ENCODE peak calls at places on chromosomes 5 and 9, in nine cellular contexts. R is HCT116, D is A549, B is K562, Y is HepG2, T is SK-N-SH, S is endothelial cell of umbilical vein, I is NB4, N is H1. A is an unnamed sample.

GRCh38 chr5:178279723-178280438 is 47.3 kb upstream of the PHYKPL start:
- DNase-seq in R (peak; percentile 49), D (peak; percentile 54), B (peak; percentile 85), Y (peak; percentile 59), T (peak; percentile 94), S (peak; percentile 70), I (peak; percentile 75), N (peak; percentile 36), A (peak; percentile 95)

GRCh38 chr9:100933656-100934055 is 94.9 kb upstream of the PLPPR1 start:
- DNase-seq in R (no peak), D (no peak), B (no peak), Y (no peak), T (no peak), S (no peak), I (no peak), N (no peak), A (no peak)

GRCh38 chr9:126119731-126120130 is 206.9 kb upstream of the MVB12B start:
- DNase-seq in R (no peak), D (no peak), B (no peak), Y (no peak), T (no peak), S (no peak), I (no peak), N (no peak), A (no peak)

GRCh38 chr9:10251490-10251889 is 361.3 kb downstream of the PTPRD start:
- DNase-seq in R (no peak), D (no peak), B (no peak), Y (peak; percentile 2), T (no peak), S (no peak), I (no peak), N (no peak), A (no peak)

GRCh38 chr5:139649082-139649991 is 1.2 kb downstream of the CXXC5 start:
- DNase-seq in R (no peak), D (no peak), B (peak; percentile 64), Y (no peak), T (peak; percentile 65), S (no peak), I (peak; percentile 81), N (no peak), A (peak; percentile 83)

GRCh38 chr5:106097308-106097707 is 1573.4 kb downstream of the EFNA5 start:
- DNase-seq in R (no peak), D (no peak), B (no peak), Y (no peak), T (no peak), S (peak; percentile 53), I (no peak), N (no peak), A (no peak)

GRCh38 chr5:78587081-78587774 is 61.3 kb downstream of the LHFPL2 start:
- DNase-seq in R (no peak), D (no peak), B (no peak), Y (no peak), T (no peak), S (no peak), I (no peak), N (no peak), A (no peak)

GRCh38 chr5:153903321-153903720 is 135.4 kb downstream of the FAM114A2 start:
- DNase-seq in R (no peak), D (no peak), B (no peak), Y (no peak), T (no peak), S (no peak), I (no peak), N (no peak), A (no peak)

GRCh38 chr5:90991201-90991600 is 391.9 kb downstream of the ARRDC3 start:
- DNase-seq in R (no peak), D (no peak), B (no peak), Y (no peak), T (no peak), S (no peak), I (no peak), N (no peak), A (no peak)

GRCh38 chr5:157108961-157109360 is at the start of gene HAVCR2:
- DNase-seq in R (no peak), D (no peak), B (no peak), Y (no peak), T (no peak), S (no peak), I (peak; percentile 36), N (no peak), A (no peak)

GRCh38 chr9:98117984-98118639 is 910 bp downstream of the TRIM14 start:
- DNase-seq in R (peak; percentile 24), D (peak; percentile 65), B (peak; percentile 84), Y (peak; percentile 82), T (peak; percentile 43), S (no peak), I (peak; percentile 83), N (no peak), A (no peak)

GRCh38 chr9:504921-505821 is 290.5 kb downstream of the DOCK8 start:
- DNase-seq in R (no peak), D (peak; percentile 47), B (no peak), Y (no peak), T (peak; percentile 32), S (peak; percentile 6), I (peak; percentile 40), N (no peak), A (peak; percentile 47)

GRCh38 chr9:85666086-85666485 is 75.7 kb downstream of the AGTPBP1 start:
- DNase-seq in R (no peak), D (no peak), B (no peak), Y (no peak), T (no peak), S (no peak), I (no peak), N (no peak), A (no peak)

GRCh38 chr5:98307811-98308210 is 465.7 kb upstream of the RGMB start:
- DNase-seq in R (no peak), D (no peak), B (no peak), Y (no peak), T (no peak), S (peak; percentile 73), I (no peak), N (no peak), A (no peak)

GRCh38 chr5:11555171-11555570 is 349.1 kb downstream of the CTNND2 start:
- DNase-seq in R (no peak), D (no peak), B (no peak), Y (peak; percentile 18), T (no peak), S (no peak), I (no peak), N (no peak), A (no peak)
- TF ChIP-seq MAX in R (no peak), D (no peak), B (no peak), Y (no peak), T (no peak), S (no peak), I (no peak), N (no peak), A (no peak)

GRCh38 chr5:100424017-100424416 is 111.2 kb upstream of the FAM174A start:
- DNase-seq in R (no peak), D (no peak), B (peak; percentile 35), Y (no peak), T (no peak), S (peak; percentile 75), I (no peak), N (no peak), A (no peak)
- TF ChIP-seq MAX in R (no peak), D (no peak), B (no peak), Y (no peak), T (no peak), S (no peak), I (no peak), N (no peak), A (no peak)

GRCh38 chr9:121183666-121184423 is 17.8 kb downstream of the RAB14 start:
- DNase-seq in R (no peak), D (no peak), B (no peak), Y (peak; percentile 70), T (no peak), S (no peak), I (no peak), N (no peak), A (no peak)

GRCh38 chr9:121179930-121180681 is 21.6 kb downstream of the RAB14 start:
- DNase-seq in R (no peak), D (no peak), B (no peak), Y (no peak), T (no peak), S (no peak), I (no peak), N (no peak), A (no peak)

GRCh38 chr9:121182976-121183375 is 18.7 kb downstream of the RAB14 start:
- DNase-seq in R (no peak), D (no peak), B (no peak), Y (no peak), T (no peak), S (no peak), I (no peak), N (no peak), A (no peak)

GRCh38 chr9:121182437-121182836 is 19.2 kb downstream of the RAB14 start:
- DNase-seq in R (no peak), D (no peak), B (no peak), Y (no peak), T (no peak), S (no peak), I (no peak), N (no peak), A (no peak)

GRCh38 chr9:121178676-121179372 is 22.8 kb downstream of the RAB14 start:
- DNase-seq in R (no peak), D (no peak), B (no peak), Y (no peak), T (no peak), S (no peak), I (no peak), N (no peak), A (no peak)
- TF ChIP-seq MAX in R (no peak), D (no peak), B (no peak), Y (no peak), T (no peak), S (no peak), I (no peak), N (no peak), A (no peak)

GRCh38 chr9:89915187-89915586 is 310.4 kb downstream of the GADD45G start:
- DNase-seq in R (no peak), D (no peak), B (no peak), Y (no peak), T (no peak), S (no peak), I (no peak), N (no peak), A (no peak)

GRCh38 chr9:89920131-89920530 is 315.3 kb downstream of the GADD45G start:
- DNase-seq in R (no peak), D (no peak), B (no peak), Y (no peak), T (no peak), S (no peak), I (no peak), N (no peak), A (no peak)

GRCh38 chr9:89919171-89919681 is 314.4 kb downstream of the GADD45G start:
- DNase-seq in R (peak; percentile 15), D (no peak), B (peak; percentile 7), Y (peak; percentile 6), T (no peak), S (no peak), I (peak; percentile 65), N (peak; percentile 49), A (peak; percentile 67)

GRCh38 chr9:89916001-89916635 is 311.3 kb downstream of the GADD45G start:
- DNase-seq in R (no peak), D (no peak), B (no peak), Y (no peak), T (no peak), S (no peak), I (no peak), N (no peak), A (no peak)

DNA sequence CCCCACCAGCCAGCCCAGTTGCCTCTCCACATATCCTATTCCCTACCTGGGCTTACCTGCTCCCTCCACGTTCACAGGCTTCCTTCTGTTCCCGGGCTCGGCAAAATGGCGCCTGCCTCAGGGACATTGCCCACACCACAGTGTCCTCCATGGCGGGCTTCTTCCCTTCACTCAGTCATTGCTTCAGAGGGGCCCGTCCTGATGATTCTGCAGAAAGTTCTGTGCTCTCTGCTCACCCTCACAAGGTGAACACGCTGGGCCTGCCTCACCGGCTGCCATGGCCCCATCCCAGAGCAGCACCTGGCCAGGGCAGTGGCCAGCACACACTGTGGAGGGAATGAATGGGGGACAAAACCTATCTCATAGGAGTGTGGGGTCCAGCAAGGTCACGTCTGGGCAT is 313.0 kb downstream of the GADD45G start:
- DNase-seq in R (no peak), D (no peak), B (no peak), Y (no peak), T (no peak), S (no peak), I (no peak), N (no peak), A (no peak)
- TF ChIP-seq MAX in R (no peak), D (no peak), B (no peak), Y (no peak), T (no peak), S (no peak), I (no peak), N (no peak), A (no peak)